ENCODE peak calls at places on chromosomes 3 and 15, in seven cellular contexts. One of them, this sample, is unnamed. For H3K36me3, the result is how much of the 10 kb centered on the place peaks cover.

GRCh38 chr15:67508367-67508766 is 12.6 kb upstream of the C15orf61 start:
- DNase-seq in H1: no peak
- DNase-seq in HepG2: no peak
- DNase-seq in ovary: no peak
- DNase-seq in stomach: no peak
- DNase-seq in transverse colon: no peak
- DNase-seq in esophagus muscularis mucosa: no peak
- DNase-seq in this sample: no peak

GRCh38 chr3:111735271-111735758 is 123.8 kb upstream of the PHLDB2 start:
- DNase-seq in H1: no peak
- DNase-seq in transverse colon: no peak
- DNase-seq in HepG2: peak
- DNase-seq in esophagus muscularis mucosa: peak
- DNase-seq in ovary: no peak
- DNase-seq in stomach: no peak
- DNase-seq in this sample: no peak

GRCh38 chr15:84400017-84400740 is 164.6 kb downstream of the GOLGA6L4 start:
- DNase-seq in transverse colon: no peak
- DNase-seq in ovary: peak
- DNase-seq in HepG2: no peak
- DNase-seq in stomach: no peak
- DNase-seq in H1: no peak
- DNase-seq in esophagus muscularis mucosa: peak
- DNase-seq in this sample: no peak

GRCh38 chr15:84981711-84982300 is at the start of gene PDE8A:
- DNase-seq in H1: peak
- DNase-seq in ovary: no peak
- DNase-seq in HepG2: no peak
- DNase-seq in transverse colon: peak
- DNase-seq in esophagus muscularis mucosa: no peak
- DNase-seq in stomach: peak
- DNase-seq in this sample: peak

GRCh38 chr3:119311191-119311925 is 17.2 kb downstream of the ARHGAP31 start:
- DNase-seq in stomach: no peak
- DNase-seq in ovary: no peak
- DNase-seq in transverse colon: no peak
- DNase-seq in H1: no peak
- DNase-seq in HepG2: no peak
- DNase-seq in esophagus muscularis mucosa: peak
- DNase-seq in this sample: no peak

GRCh38 chr15:65132841-65133549 is 613 bp downstream of the PDCD7 start:
- DNase-seq in transverse colon: peak
- DNase-seq in esophagus muscularis mucosa: no peak
- DNase-seq in stomach: peak
- DNase-seq in HepG2: peak
- DNase-seq in H1: peak
- DNase-seq in ovary: peak
- DNase-seq in this sample: no peak

GRCh38 chr15:89058376-89058775 is 29.9 kb upstream of the ABHD2 start:
- DNase-seq in stomach: no peak
- DNase-seq in esophagus muscularis mucosa: no peak
- DNase-seq in transverse colon: no peak
- DNase-seq in HepG2: no peak
- DNase-seq in H1: no peak
- DNase-seq in ovary: no peak
- DNase-seq in this sample: no peak

GRCh38 chr3:180947761-180948390 is 35.4 kb downstream of the FXR1 start:
- DNase-seq in HepG2: no peak
- DNase-seq in transverse colon: no peak
- DNase-seq in stomach: no peak
- DNase-seq in esophagus muscularis mucosa: no peak
- DNase-seq in ovary: no peak
- DNase-seq in H1: no peak
- DNase-seq in this sample: no peak

GRCh38 chr3:48344867-48345507 is 11.5 kb upstream of the SPINK8 start:
- DNase-seq in stomach: no peak
- DNase-seq in esophagus muscularis mucosa: no peak
- DNase-seq in ovary: no peak
- DNase-seq in transverse colon: no peak
- DNase-seq in H1: no peak
- DNase-seq in HepG2: no peak
- DNase-seq in this sample: no peak

GRCh38 chr3:156763931-156764720 is 62.0 kb upstream of the LEKR1 start:
- DNase-seq in stomach: no peak
- DNase-seq in HepG2: no peak
- DNase-seq in H1: no peak
- DNase-seq in ovary: no peak
- DNase-seq in esophagus muscularis mucosa: no peak
- DNase-seq in transverse colon: no peak
- DNase-seq in this sample: no peak

GRCh38 chr3:53554559-53555511 is 60.4 kb downstream of the CACNA1D start:
- DNase-seq in HepG2: no peak
- DNase-seq in esophagus muscularis mucosa: peak
- DNase-seq in ovary: no peak
- DNase-seq in transverse colon: no peak
- DNase-seq in stomach: no peak
- DNase-seq in H1: no peak
- DNase-seq in this sample: no peak

GRCh38 chr3:11091088-11091590 is 63.2 kb upstream of the HRH1 start:
- DNase-seq in stomach: no peak
- DNase-seq in transverse colon: peak
- DNase-seq in HepG2: no peak
- DNase-seq in H1: no peak
- DNase-seq in esophagus muscularis mucosa: no peak
- DNase-seq in ovary: no peak
- DNase-seq in this sample: no peak

GRCh38 chr15:67101981-67102929 is 36.9 kb downstream of the SMAD3 start:
- DNase-seq in HepG2: no peak
- DNase-seq in transverse colon: no peak
- DNase-seq in H1: no peak
- DNase-seq in ovary: no peak
- DNase-seq in esophagus muscularis mucosa: no peak
- DNase-seq in stomach: no peak
- DNase-seq in this sample: no peak

DNA sequence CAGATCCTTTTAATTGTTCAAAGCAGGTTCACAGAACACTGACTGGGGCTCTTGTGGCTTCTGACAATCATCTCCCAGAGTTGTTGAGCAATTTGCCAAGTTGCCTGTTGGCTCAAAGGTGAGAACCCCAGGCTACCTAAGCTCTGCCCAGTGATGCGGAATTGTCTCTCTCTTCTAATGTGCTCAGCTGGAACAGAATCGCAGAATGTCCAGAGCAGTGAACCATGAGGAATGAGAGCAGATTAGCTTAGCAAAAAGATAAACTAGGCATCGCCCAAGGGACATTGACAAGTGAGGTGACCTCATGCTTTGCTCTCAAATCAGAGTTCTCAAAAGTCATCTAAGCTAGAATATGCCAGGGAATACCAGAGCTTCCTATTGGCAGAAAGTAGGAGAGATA is 148.1 kb downstream of the WDR76 start:
- DNase-seq in transverse colon: no peak
- DNase-seq in HepG2: peak
- DNase-seq in stomach: no peak
- DNase-seq in ovary: no peak
- DNase-seq in H1: no peak
- DNase-seq in esophagus muscularis mucosa: no peak
- DNase-seq in this sample: no peak
- TF ChIP-seq EP300 in transverse colon: no peak
- TF ChIP-seq EP300 in HepG2: no peak
- TF ChIP-seq EP300 in stomach: no peak
- TF ChIP-seq EP300 in ovary: no peak
- TF ChIP-seq EP300 in H1: no peak
- TF ChIP-seq EP300 in esophagus muscularis mucosa: no peak
- TF ChIP-seq EP300 in this sample: no peak

DNA sequence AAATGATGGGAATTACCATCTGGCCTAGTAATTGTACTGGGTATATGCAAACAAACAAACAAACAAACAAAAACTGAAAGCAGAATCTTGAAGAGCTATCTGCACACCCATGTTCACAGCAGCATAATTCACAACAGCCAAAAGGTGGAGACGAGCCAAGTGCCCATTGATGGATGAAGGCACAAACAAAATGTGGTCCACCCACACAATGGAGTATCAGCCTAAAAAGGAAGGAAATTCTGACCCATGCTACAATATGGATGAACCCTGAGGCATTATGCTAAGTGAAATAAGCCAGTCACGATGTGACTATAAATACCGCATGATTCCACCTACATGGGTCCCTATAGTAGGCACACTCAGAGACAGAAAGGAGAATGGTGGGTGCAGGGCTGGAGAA is 24.2 kb downstream of the XPC start:
- DNase-seq in HepG2: no peak
- DNase-seq in H1: no peak
- DNase-seq in stomach: no peak
- DNase-seq in ovary: no peak
- DNase-seq in transverse colon: no peak
- DNase-seq in esophagus muscularis mucosa: peak
- DNase-seq in this sample: no peak
- H3K36me3 ChIP-seq in HepG2: under half
- H3K36me3 ChIP-seq in H1: under half
- H3K36me3 ChIP-seq in stomach: half or more
- H3K36me3 ChIP-seq in ovary: under half
- H3K36me3 ChIP-seq in transverse colon: under half
- H3K36me3 ChIP-seq in esophagus muscularis mucosa: half or more
- H3K36me3 ChIP-seq in this sample: under half

DNA sequence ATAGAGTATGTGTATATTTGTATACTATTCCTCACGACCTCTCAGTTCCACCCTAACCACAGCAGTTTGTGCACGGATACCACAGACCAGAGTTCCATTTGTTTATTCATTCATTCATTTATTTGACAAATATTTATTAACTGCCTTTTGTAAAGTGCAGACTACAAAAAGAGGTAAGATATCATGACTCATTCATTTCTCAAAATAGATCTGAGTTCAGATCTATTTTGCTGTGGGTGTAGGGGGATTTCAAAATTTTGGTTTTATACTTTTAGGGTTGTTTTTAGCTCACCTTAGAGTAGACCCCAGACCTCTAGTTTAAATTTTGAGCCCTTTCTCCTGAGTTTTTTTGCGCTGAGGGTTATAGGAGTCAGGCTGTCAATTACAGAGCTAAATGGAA is 76.1 kb upstream of the LRRFIP2 start:
- DNase-seq in H1: no peak
- DNase-seq in stomach: no peak
- DNase-seq in HepG2: no peak
- DNase-seq in transverse colon: no peak
- DNase-seq in ovary: no peak
- DNase-seq in esophagus muscularis mucosa: no peak
- DNase-seq in this sample: no peak
- H3K27ac ChIP-seq in H1: no peak
- H3K27ac ChIP-seq in stomach: no peak
- H3K27ac ChIP-seq in HepG2: no peak
- H3K27ac ChIP-seq in transverse colon: no peak
- H3K27ac ChIP-seq in ovary: no peak
- H3K27ac ChIP-seq in esophagus muscularis mucosa: no peak
- H3K27ac ChIP-seq in this sample: no peak

GRCh38 chr15:41930221-41930866 is 36.5 kb upstream of the SPTBN5 start:
- DNase-seq in stomach: no peak
- DNase-seq in H1: no peak
- DNase-seq in ovary: no peak
- DNase-seq in transverse colon: peak
- DNase-seq in HepG2: peak
- DNase-seq in esophagus muscularis mucosa: no peak
- DNase-seq in this sample: no peak
- TF ChIP-seq EP300 in stomach: no peak
- TF ChIP-seq EP300 in H1: no peak
- TF ChIP-seq EP300 in ovary: no peak
- TF ChIP-seq EP300 in transverse colon: peak
- TF ChIP-seq EP300 in HepG2: no peak
- TF ChIP-seq EP300 in esophagus muscularis mucosa: no peak
- TF ChIP-seq EP300 in this sample: peak

GRCh38 chr3:55622733-55623132 is 135.6 kb upstream of the WNT5A start:
- DNase-seq in stomach: no peak
- DNase-seq in ovary: no peak
- DNase-seq in H1: no peak
- DNase-seq in transverse colon: no peak
- DNase-seq in HepG2: no peak
- DNase-seq in esophagus muscularis mucosa: no peak
- DNase-seq in this sample: no peak
- H3K36me3 ChIP-seq in stomach: under half
- H3K36me3 ChIP-seq in ovary: under half
- H3K36me3 ChIP-seq in H1: under half
- H3K36me3 ChIP-seq in transverse colon: under half
- H3K36me3 ChIP-seq in HepG2: under half
- H3K36me3 ChIP-seq in esophagus muscularis mucosa: under half
- H3K36me3 ChIP-seq in this sample: under half

This sample was measured in tibial nerve.